ENCODE peak calls at places on chromosomes 12 and 14, in eight cellular contexts. P is AG04450, Q is heart left ventricle, X is GM12865, U is uterus, M is lung, K is cardiac muscle cell, W is mammary epithelial cell. R is an unnamed sample.

GRCh38 chr14:55297611-55298323 is 26.5 kb downstream of the FBXO34 start:
- DNase-seq in P (no peak), Q (no peak), X (peak), U (no peak), M (peak), K (no peak), W (peak), R (no peak)

GRCh38 chr12:19190292-19191031 is 60.9 kb downstream of the PLEKHA5 start:
- DNase-seq in P (no peak), Q (no peak), X (no peak), U (no peak), M (no peak), K (peak), W (peak), R (no peak)

GRCh38 chr12:58242803-58243628 is 301.6 kb downstream of the ATP23 start:
- DNase-seq in P (peak), Q (no peak), X (no peak), U (no peak), M (no peak), K (no peak), W (no peak), R (no peak)

GRCh38 chr14:68254669-68255527 is 435.3 kb downstream of the RAD51B start:
- DNase-seq in P (no peak), Q (no peak), X (no peak), U (no peak), M (no peak), K (no peak), W (no peak), R (no peak)

GRCh38 chr14:101151226-101151929 is 247.9 kb upstream of the RTL1 start:
- DNase-seq in P (no peak), Q (no peak), X (no peak), U (no peak), M (no peak), K (no peak), W (peak), R (no peak)

GRCh38 chr12:56724660-56724988 is 475 bp downstream of the NACA start:
- DNase-seq in P (no peak), Q (no peak), X (no peak), U (no peak), M (no peak), K (no peak), W (no peak), R (no peak)

GRCh38 chr14:99791476-99792283 is 1.5 kb upstream of the EML1 start:
- DNase-seq in P (no peak), Q (no peak), X (no peak), U (no peak), M (no peak), K (peak), W (no peak), R (no peak)

GRCh38 chr12:57524814-57525614 is 2.4 kb downstream of the MBD6 start:
- DNase-seq in P (no peak), Q (no peak), X (no peak), U (peak), M (no peak), K (no peak), W (no peak), R (peak)

GRCh38 chr14:39374846-39375245 is 57.4 kb downstream of the FBXO33 start:
- DNase-seq in P (no peak), Q (no peak), X (no peak), U (no peak), M (no peak), K (peak), W (peak), R (no peak)

GRCh38 chr14:34688470-34689206 is 25.8 kb downstream of the CFL2 start:
- DNase-seq in P (no peak), Q (no peak), X (no peak), U (no peak), M (no peak), K (no peak), W (no peak), R (no peak)

GRCh38 chr12:111444706-111445310 is 39.1 kb downstream of the SH2B3 start:
- DNase-seq in P (no peak), Q (peak), X (peak), U (peak), M (peak), K (peak), W (no peak), R (no peak)

GRCh38 chr12:67077617-67078016 is 191.5 kb upstream of the CAND1 start:
- DNase-seq in P (no peak), Q (no peak), X (no peak), U (no peak), M (no peak), K (no peak), W (peak), R (no peak)

GRCh38 chr14:89600950-89601826 is 184.2 kb upstream of the FOXN3 start:
- DNase-seq in P (no peak), Q (no peak), X (no peak), U (no peak), M (no peak), K (peak), W (no peak), R (no peak)

GRCh38 chr14:21070083-21070609 is at the start of gene ARHGEF40:
- DNase-seq in P (no peak), Q (peak), X (no peak), U (peak), M (no peak), K (peak), W (no peak), R (peak)

GRCh38 chr12:23944067-23944466 is 5.4 kb downstream of the SOX5 start:
- DNase-seq in P (no peak), Q (no peak), X (no peak), U (no peak), M (no peak), K (no peak), W (no peak), R (no peak)

GRCh38 chr14:92586001-92586947 is 72.7 kb downstream of the RIN3 start:
- DNase-seq in P (peak), Q (no peak), X (peak), U (peak), M (no peak), K (peak), W (peak), R (no peak)

GRCh38 chr14:59788176-59788575 is 82.4 kb downstream of the RTN1 start:
- DNase-seq in P (no peak), Q (no peak), X (no peak), U (no peak), M (no peak), K (peak), W (no peak), R (no peak)

GRCh38 chr12:85794551-85794950 is 41.7 kb downstream of the RASSF9 start:
- DNase-seq in P (no peak), Q (no peak), X (no peak), U (no peak), M (no peak), K (peak), W (peak), R (no peak)

GRCh38 chr12:117060236-117060926 is 38.8 kb downstream of the TESC start:
- DNase-seq in P (no peak), Q (no peak), X (no peak), U (no peak), M (no peak), K (no peak), W (no peak), R (no peak)

GRCh38 chr12:93135286-93136239 is 206.5 kb upstream of the EEA1 start:
- DNase-seq in P (no peak), Q (no peak), X (peak), U (no peak), M (no peak), K (no peak), W (no peak), R (no peak)

GRCh38 chr14:63840981-63841380 is 11.8 kb upstream of the SYNE2 start:
- DNase-seq in P (no peak), Q (no peak), X (no peak), U (no peak), M (no peak), K (no peak), W (no peak), R (no peak)
- TF ChIP-seq CTCF in P (no peak), Q (no peak), X (no peak), U (no peak), M (peak), K (peak), W (peak), R (no peak)

GRCh38 chr12:31655208-31655607 is 4.3 kb upstream of the ETFBKMT start:
- DNase-seq in P (no peak), Q (no peak), X (no peak), U (no peak), M (no peak), K (no peak), W (no peak), R (no peak)

GRCh38 chr12:31658743-31659086 is 773 bp upstream of the ETFBKMT start:
- DNase-seq in P (no peak), Q (no peak), X (no peak), U (no peak), M (no peak), K (no peak), W (no peak), R (no peak)

GRCh38 chr12:31662176-31662849 is 2.8 kb downstream of the ETFBKMT start:
- DNase-seq in P (no peak), Q (no peak), X (peak), U (no peak), M (no peak), K (no peak), W (no peak), R (no peak)

GRCh38 chr12:31655792-31656191 is 3.7 kb upstream of the ETFBKMT start:
- DNase-seq in P (no peak), Q (no peak), X (no peak), U (no peak), M (no peak), K (no peak), W (no peak), R (no peak)

GRCh38 chr12:31659087-31659942 is at the start of gene ETFBKMT:
- DNase-seq in P (peak), Q (peak), X (peak), U (peak), M (peak), K (peak), W (peak), R (peak)
- TF ChIP-seq CTCF in P (peak), Q (peak), X (peak), U (peak), M (peak), K (peak), W (peak), R (peak)

GRCh38 chr12:131836714-131837397 is 8.7 kb downstream of the MMP17 start:
- DNase-seq in P (no peak), Q (no peak), X (no peak), U (no peak), M (no peak), K (no peak), W (no peak), R (no peak)

GRCh38 chr12:131834798-131835615 is 6.8 kb downstream of the MMP17 start:
- DNase-seq in P (no peak), Q (peak), X (no peak), U (no peak), M (no peak), K (no peak), W (no peak), R (no peak)

GRCh38 chr12:131835616-131836171 is 7.5 kb downstream of the MMP17 start:
- DNase-seq in P (no peak), Q (no peak), X (no peak), U (no peak), M (no peak), K (no peak), W (no peak), R (no peak)

GRCh38 chr12:131833896-131834641 is 5.9 kb downstream of the MMP17 start:
- DNase-seq in P (no peak), Q (no peak), X (no peak), U (no peak), M (no peak), K (peak), W (no peak), R (peak)

DNA sequence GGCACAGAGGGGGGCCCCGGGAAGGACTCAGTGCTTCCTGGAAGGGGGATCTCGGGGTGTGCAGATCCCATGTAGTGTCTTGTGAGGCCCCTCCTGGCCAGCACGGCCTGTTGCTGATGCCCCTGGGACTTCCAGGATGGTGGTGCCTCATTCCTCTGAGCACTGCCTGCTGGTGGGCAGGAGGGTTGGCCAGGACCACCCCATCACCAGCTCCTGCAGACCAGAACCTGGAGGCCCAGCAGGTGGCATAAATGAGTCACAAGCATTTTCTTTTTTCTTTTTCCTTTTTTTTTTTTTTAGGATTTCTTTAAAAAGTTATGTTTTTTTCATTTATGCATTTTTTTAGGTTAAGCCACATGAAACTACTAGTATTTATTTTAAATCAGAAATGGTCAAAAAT is 8.0 kb downstream of the MMP17 start:
- DNase-seq in P (no peak), Q (no peak), X (no peak), U (no peak), M (no peak), K (peak), W (no peak), R (no peak)
- TF ChIP-seq CTCF in P (peak), Q (no peak), X (peak), U (no peak), M (no peak), K (peak), W (peak), R (no peak)

DNA sequence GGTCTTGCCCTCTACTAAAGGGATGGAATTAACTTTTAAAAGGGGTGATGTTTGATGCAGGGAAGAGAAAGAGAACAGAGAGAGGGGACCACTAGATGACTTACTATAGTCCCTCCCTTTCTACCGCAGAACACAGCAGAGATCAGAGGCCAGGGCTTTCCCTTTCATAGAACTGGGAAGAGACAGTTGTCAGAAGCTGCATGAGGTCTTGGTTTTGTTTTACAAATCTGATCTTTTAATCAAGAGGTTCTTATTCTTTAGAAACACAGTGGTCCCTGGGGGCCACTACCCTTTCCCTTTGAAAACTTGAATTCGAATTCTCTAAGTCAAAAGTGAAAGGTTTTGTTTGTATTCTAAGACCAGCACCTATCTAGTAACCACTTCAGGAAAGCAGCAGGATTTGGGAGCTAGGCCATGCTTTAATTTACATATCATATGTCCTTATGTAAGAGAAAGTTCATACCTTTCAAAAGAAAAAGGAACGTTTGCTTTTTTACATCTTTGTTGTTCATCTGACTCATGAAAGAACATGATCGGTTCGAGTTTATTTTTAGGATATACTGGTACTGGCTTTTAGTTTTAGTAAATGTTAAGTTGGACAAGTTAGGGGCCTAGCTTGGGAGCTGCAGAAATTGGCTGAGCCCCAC is 6.3 kb downstream of the FBXL14 start:
- DNase-seq in P (no peak), Q (no peak), X (peak), U (no peak), M (no peak), K (no peak), W (no peak), R (no peak)
- TF ChIP-seq CTCF in P (no peak), Q (no peak), X (no peak), U (no peak), M (no peak), K (no peak), W (no peak), R (no peak)